ENCODE peak calls at places on chromosomes 5 and 9, in ten cellular contexts. D is posterior vena cava, J is GM13977, V is IMR-90, K is DMS 273 treated with DMSO at 0.1 percent for 48 hours, R is occipital lobe, P is transverse colon, N is mucosa of gallbladder, C is EL, S is GDM1. M is an unnamed sample.

GRCh38 chr5:22605473-22605872 is 247.7 kb downstream of the CDH12 start:
- DNase-seq in R (no peak), S (no peak), D (no peak), K (no peak), N (no peak), J (no peak), C (no peak), P (no peak), V (no peak), M (no peak)

GRCh38 chr5:76074487-76074886 is 8.7 kb upstream of the SV2C start:
- DNase-seq in C (no peak), P (peak; percentile 38), D (no peak), R (no peak), S (peak; percentile 49), N (no peak), V (no peak), K (no peak), J (peak; percentile 65), M (no peak)

GRCh38 chr5:126801992-126802294 is 25.0 kb downstream of the LMNB1 start:
- DNase-seq in D (no peak), V (peak; percentile 71), S (no peak), N (no peak), K (no peak), C (peak; percentile 38), J (no peak), P (no peak), R (no peak), M (no peak)

GRCh38 chr5:73274870-73275756 is 102.1 kb downstream of the TMEM174 start:
- DNase-seq in J (no peak), P (no peak), R (peak; percentile 69), N (peak; percentile 19), C (no peak), V (peak; percentile 13), K (peak; percentile 96), S (no peak), D (peak; percentile 85), M (no peak)

GRCh38 chr9:21766096-21766495 is 36.3 kb upstream of the MTAP start:
- DNase-seq in P (no peak), J (no peak), N (no peak), R (no peak), C (no peak), K (no peak), D (no peak), S (no peak), V (no peak), M (no peak)

GRCh38 chr9:107627771-107628170 is 138.2 kb upstream of the KLF4 start:
- DNase-seq in J (no peak), P (no peak), D (no peak), N (no peak), K (no peak), S (no peak), V (no peak), R (no peak), C (no peak), M (no peak)

GRCh38 chr9:137110147-137110910 is 4.2 kb downstream of the DPP7 start:
- DNase-seq in P (no peak), S (no peak), N (no peak), R (no peak), J (no peak), V (no peak), C (no peak), D (no peak), K (no peak), M (no peak)

GRCh38 chr9:86303316-86303975 is 21.1 kb upstream of the ISCA1 start:
- DNase-seq in K (no peak), C (no peak), V (peak; percentile 53), J (no peak), D (no peak), N (no peak), S (no peak), R (no peak), P (no peak), M (no peak)

GRCh38 chr5:24623018-24623417 is 21.8 kb downstream of the CDH10 start:
- DNase-seq in V (no peak), N (no peak), K (no peak), R (no peak), D (no peak), P (no peak), S (no peak), C (no peak), J (no peak), M (no peak)

GRCh38 chr9:306907-307306 is 92.2 kb downstream of the DOCK8 start:
- DNase-seq in R (no peak), P (peak; percentile 35), K (no peak), C (no peak), N (peak; percentile 25), S (peak; percentile 29), D (no peak), J (no peak), V (no peak), M (no peak)

GRCh38 chr5:13498279-13498678 is 446.2 kb downstream of the DNAH5 start:
- DNase-seq in K (no peak), J (no peak), P (no peak), D (no peak), N (no peak), S (no peak), V (no peak), R (no peak), C (no peak), M (no peak)

GRCh38 chr5:10366310-10367297 is 13.1 kb downstream of the MARCHF6 start:
- DNase-seq in C (peak; percentile 91), D (no peak), N (peak; percentile 79), V (peak; percentile 54), R (no peak), S (no peak), K (no peak), J (no peak), P (peak; percentile 42), M (peak; percentile 22)

GRCh38 chr9:14418262-14419200 is 104.6 kb upstream of the NFIB start:
- DNase-seq in P (no peak), V (no peak), D (no peak), J (no peak), R (no peak), K (no peak), S (no peak), C (no peak), N (no peak), M (no peak)

GRCh38 chr9:15485836-15486678 is 24.7 kb downstream of the PSIP1 start:
- DNase-seq in D (no peak), V (peak; percentile 54), R (no peak), P (no peak), C (peak; percentile 34), S (no peak), N (no peak), K (no peak), J (no peak), M (no peak)

M was measured in left colon.